ENCODE peak calls at places on chromosome 7, in nine cellular contexts. V is heart left ventricle; R is naive thymus-derived CD4-positive, alpha-beta T cell; E is effector memory CD8-positive, alpha-beta T cell; C is activated CD8-positive, alpha-beta T cell treated with anti-CD3 and anti-CD28 coated beads for 36 hours; P is Right ventricle myocardium superior; G is CD4-positive, CD25-positive, alpha-beta regulatory T cell; H is CD4-positive, alpha-beta T cell; M is right cardiac atrium. W is an unnamed sample.

GRCh38 chr7:148763622-148764021 is 64.9 kb downstream of the CUL1 start:
- ATAC-seq in V (no peak), R (no peak), E (no peak), C (no peak), P (no peak), G (no peak), H (no peak), M (no peak), W (no peak)

GRCh38 chr7:50496541-50496940 is 46.4 kb upstream of the FIGNL1 start:
- ATAC-seq in V (no peak), R (no peak), E (no peak), C (no peak), P (no peak), G (no peak), H (no peak), M (no peak), W (no peak)

GRCh38 chr7:125551008-125551407 is 621.4 kb upstream of the POT1 start:
- ATAC-seq in V (no peak), R (no peak), E (no peak), C (no peak), P (no peak), G (no peak), H (no peak), M (no peak), W (no peak)

GRCh38 chr7:158963780-158964222 is 107.4 kb downstream of the DYNC2I1 start:
- ATAC-seq in V (peak; percentile 59), R (no peak), E (no peak), C (no peak), P (peak; percentile 71), G (no peak), H (no peak), M (no peak), W (no peak)

GRCh38 chr7:128029405-128029995 is 1.7 kb downstream of the LRRC4 start:
- ATAC-seq in V (no peak), R (no peak), E (no peak), C (no peak), P (no peak), G (no peak), H (no peak), M (no peak), W (no peak)

GRCh38 chr7:131488361-131488760 is 68.1 kb downstream of the PODXL start:
- ATAC-seq in V (no peak), R (no peak), E (no peak), C (no peak), P (no peak), G (no peak), H (no peak), M (no peak), W (no peak)

GRCh38 chr7:151122794-151123484 is 36.7 kb downstream of the AGAP3 start:
- ATAC-seq in V (no peak), R (no peak), E (no peak), C (no peak), P (no peak), G (no peak), H (no peak), M (no peak), W (no peak)

GRCh38 chr7:12601302-12601869 is 30.9 kb downstream of the SCIN start:
- ATAC-seq in V (no peak), R (no peak), E (no peak), C (no peak), P (no peak), G (no peak), H (no peak), M (no peak), W (peak; percentile 24)

GRCh38 chr7:17903337-17903736 is 37.0 kb downstream of the SNX13 start:
- ATAC-seq in V (no peak), R (no peak), E (peak; percentile 83), C (peak; percentile 37), P (no peak), G (no peak), H (no peak), M (no peak), W (peak; percentile 58)

GRCh38 chr7:155372782-155373358 is 75.2 kb downstream of the INSIG1 start:
- ATAC-seq in V (no peak), R (no peak), E (no peak), C (no peak), P (no peak), G (no peak), H (no peak), M (no peak), W (no peak)

GRCh38 chr7:138170959-138171703 is 94.9 kb downstream of the AKR1D1 start:
- ATAC-seq in V (no peak), R (no peak), E (no peak), C (peak; percentile 82), P (no peak), G (no peak), H (no peak), M (no peak), W (peak; percentile 75)

GRCh38 chr7:48144291-48144768 is 26.9 kb upstream of the ABCA13 start:
- ATAC-seq in V (no peak), R (no peak), E (no peak), C (no peak), P (no peak), G (no peak), H (no peak), M (no peak), W (no peak)

GRCh38 chr7:96303105-96303685 is 18.7 kb downstream of the SLC25A13 start:
- ATAC-seq in V (peak; percentile 56), R (no peak), E (no peak), C (peak; percentile 8), P (no peak), G (no peak), H (peak; percentile 51), M (peak; percentile 38), W (no peak)

GRCh38 chr7:131011976-131012375 is 278.0 kb upstream of the KLF14 start:
- ATAC-seq in V (peak; percentile 65), R (peak; percentile 19), E (peak; percentile 35), C (no peak), P (peak; percentile 68), G (peak; percentile 28), H (peak; percentile 10), M (peak; percentile 73), W (no peak)

GRCh38 chr7:86158111-86158510 is 485.6 kb upstream of the GRM3 start:
- ATAC-seq in V (no peak), R (no peak), E (no peak), C (no peak), P (no peak), G (no peak), H (no peak), M (no peak), W (no peak)

GRCh38 chr7:73342645-73343044 is 14.7 kb downstream of the FKBP6 start:
- ATAC-seq in V (peak; percentile 84), R (no peak), E (no peak), C (no peak), P (peak; percentile 84), G (no peak), H (no peak), M (peak; percentile 90), W (no peak)

GRCh38 chr7:119377-120163 is 72.8 kb upstream of the FAM20C start:
- ATAC-seq in V (peak; percentile 66), R (peak; percentile 58), E (no peak), C (no peak), P (peak; percentile 69), G (no peak), H (no peak), M (peak; percentile 58), W (no peak)

GRCh38 chr7:157576415-157576814 is 239.6 kb downstream of the DNAJB6 start:
- ATAC-seq in V (no peak), R (peak; percentile 87), E (peak; percentile 79), C (peak; percentile 76), P (no peak), G (peak; percentile 88), H (peak; percentile 89), M (peak; percentile 33), W (peak; percentile 79)

GRCh38 chr7:117869374-117869773 is 3.9 kb downstream of the CTTNBP2 start:
- ATAC-seq in V (no peak), R (no peak), E (no peak), C (no peak), P (no peak), G (no peak), H (no peak), M (no peak), W (no peak)

GRCh38 chr7:137961200-137962177 is 40.4 kb downstream of the CREB3L2 start:
- ATAC-seq in V (peak; percentile 12), R (peak; percentile 85), E (peak; percentile 37), C (peak; percentile 68), P (no peak), G (no peak), H (no peak), M (peak; percentile 23), W (peak; percentile 100)

GRCh38 chr7:102983602-102984001 is 70.8 kb downstream of the LRRC17 start:
- ATAC-seq in V (peak; percentile 73), R (no peak), E (no peak), C (no peak), P (no peak), G (no peak), H (no peak), M (peak; percentile 20), W (no peak)

GRCh38 chr7:75596727-75597614 is 104.9 kb downstream of the SPDYE5 start:
- ATAC-seq in V (no peak), R (no peak), E (no peak), C (peak; percentile 80), P (no peak), G (peak; percentile 41), H (no peak), M (no peak), W (peak; percentile 79)

GRCh38 chr7:130794619-130794922 is 60.6 kb upstream of the KLF14 start:
- ATAC-seq in V (no peak), R (no peak), E (no peak), C (no peak), P (no peak), G (no peak), H (no peak), M (no peak), W (no peak)

GRCh38 chr7:99653754-99654153 is 26.0 kb downstream of the CYP3A5 start:
- ATAC-seq in V (no peak), R (no peak), E (no peak), C (no peak), P (no peak), G (no peak), H (no peak), M (no peak), W (no peak)

GRCh38 chr7:136868496-136869005 is at the start of gene CHRM2:
- ATAC-seq in V (peak; percentile 50), R (no peak), E (no peak), C (no peak), P (peak; percentile 48), G (no peak), H (no peak), M (peak; percentile 43), W (no peak)

GRCh38 chr7:108063520-108063933 is 60.6 kb upstream of the LAMB1 start:
- ATAC-seq in V (no peak), R (no peak), E (no peak), C (no peak), P (no peak), G (no peak), H (no peak), M (no peak), W (peak; percentile 11)

GRCh38 chr7:30910369-30911073 is 1.1 kb upstream of the AQP1 start:
- ATAC-seq in V (no peak), R (no peak), E (no peak), C (no peak), P (no peak), G (no peak), H (no peak), M (peak; percentile 12), W (no peak)

GRCh38 chr7:70307544-70308106 is 709.4 kb downstream of the AUTS2 start:
- ATAC-seq in V (no peak), R (peak; percentile 50), E (peak; percentile 77), C (no peak), P (no peak), G (no peak), H (peak; percentile 79), M (no peak), W (peak; percentile 47)

GRCh38 chr7:47314728-47315601 is 266.9 kb downstream of the TNS3 start:
- ATAC-seq in V (peak; percentile 86), R (no peak), E (no peak), C (no peak), P (peak; percentile 89), G (no peak), H (no peak), M (peak; percentile 73), W (no peak)

GRCh38 chr7:13848576-13849527 is 140.6 kb downstream of the ETV1 start:
- ATAC-seq in V (no peak), R (no peak), E (no peak), C (no peak), P (peak; percentile 59), G (no peak), H (no peak), M (peak; percentile 43), W (no peak)

GRCh38 chr7:113730309-113730955 is 188.4 kb downstream of the PPP1R3A start:
- ATAC-seq in V (no peak), R (no peak), E (no peak), C (no peak), P (no peak), G (no peak), H (no peak), M (no peak), W (peak; percentile 71)